ENCODE peak calls at places on chromosome 20, in six cellular contexts. F, W, Y, Z, E and K are unnamed samples.

GRCh38 chr20:57474191-57474590 is 50.7 kb downstream of the CTCFL start:
- DNase-seq in F (no peak), W (no peak), Y (no peak), Z (no peak), E (no peak), K (no peak)

GRCh38 chr20:961768-962167 is 40.3 kb downstream of the RSPO4 start:
- DNase-seq in F (no peak), W (no peak), Y (no peak), Z (no peak), E (no peak), K (no peak)

GRCh38 chr20:37839432-37839827 is 63.5 kb upstream of the VSTM2L start:
- DNase-seq in F (no peak), W (no peak), Y (no peak), Z (no peak), E (no peak), K (no peak)

GRCh38 chr20:44637042-44637441 is 14.5 kb downstream of the ADA start:
- DNase-seq in F (no peak), W (no peak), Y (no peak), Z (no peak), E (no peak), K (no peak)

GRCh38 chr20:21102691-21103311 is 3.4 kb downstream of the LINC00237 start:
- DNase-seq in F (peak; percentile 20), W (no peak), Y (peak; percentile 1), Z (peak; percentile 76), E (no peak), K (no peak)

GRCh38 chr20:1887321-1887720 is 7.9 kb upstream of the SIRPA start:
- DNase-seq in F (no peak), W (no peak), Y (no peak), Z (no peak), E (no peak), K (no peak)

GRCh38 chr20:4811257-4811656 is 89.5 kb downstream of the PRND start:
- DNase-seq in F (no peak), W (no peak), Y (no peak), Z (no peak), E (no peak), K (no peak)

GRCh38 chr20:36399147-36399968 is 93.2 kb downstream of the DLGAP4 start:
- DNase-seq in F (peak; percentile 26), W (peak; percentile 78), Y (peak; percentile 11), Z (peak; percentile 95), E (peak; percentile 32), K (peak; percentile 79)

GRCh38 chr20:31475472-31476312 is 604 bp downstream of the REM1 start:
- DNase-seq in F (no peak), W (no peak), Y (no peak), Z (no peak), E (no peak), K (no peak)

GRCh38 chr20:53829086-53829703 is 235.6 kb upstream of the ZNF217 start:
- DNase-seq in F (peak; percentile 95), W (no peak), Y (peak; percentile 97), Z (no peak), E (no peak), K (peak; percentile 71)

GRCh38 chr20:53154540-53154939 is 182.4 kb downstream of the TSHZ2 start:
- DNase-seq in F (peak; percentile 45), W (no peak), Y (no peak), Z (no peak), E (no peak), K (peak; percentile 6)

GRCh38 chr20:43404880-43405279 is 52.8 kb upstream of the SRSF6 start:
- DNase-seq in F (no peak), W (no peak), Y (no peak), Z (peak; percentile 73), E (no peak), K (peak; percentile 34)

GRCh38 chr20:63980317-63980805 is 571 bp upstream of the PRPF6 start:
- DNase-seq in F (no peak), W (no peak), Y (no peak), Z (no peak), E (no peak), K (no peak)

GRCh38 chr20:53903652-53903987 is 166.8 kb downstream of the BCAS1 start:
- DNase-seq in F (no peak), W (no peak), Y (no peak), Z (no peak), E (no peak), K (no peak)

GRCh38 chr20:62684986-62685385 is 23.6 kb upstream of the NTSR1 start:
- DNase-seq in F (no peak), W (no peak), Y (no peak), Z (no peak), E (no peak), K (no peak)

GRCh38 chr20:23147964-23148720 is 62.0 kb upstream of the CD93 start:
- DNase-seq in F (peak; percentile 98), W (no peak), Y (peak; percentile 90), Z (no peak), E (no peak), K (peak; percentile 57)

GRCh38 chr20:10513931-10514575 is 78.9 kb downstream of the SLX4IP start:
- DNase-seq in F (peak; percentile 40), W (no peak), Y (no peak), Z (no peak), E (no peak), K (no peak)
- H4K91ac ChIP-seq in F (no peak overlapping the region), W (no peak overlapping the region), Y (peak overlapping the region; percentile 68), Z (no peak overlapping the region), E (no peak overlapping the region), K (no peak overlapping the region)

GRCh38 chr20:50931048-50931305 is 260 bp downstream of the ADNP start:
- DNase-seq in F (no peak), W (no peak), Y (no peak), Z (no peak), E (no peak), K (no peak)

GRCh38 chr20:50932016-50932338 is 740 bp upstream of the ADNP start:
- DNase-seq in F (no peak), W (no peak), Y (no peak), Z (no peak), E (no peak), K (no peak)

GRCh38 chr20:50931306-50932015 is at the start of gene ADNP:
- DNase-seq in F (peak; percentile 93), W (peak; percentile 83), Y (peak; percentile 86), Z (peak; percentile 92), E (peak; percentile 97), K (peak; percentile 86)

GRCh38 chr20:50929299-50930138 is 1.7 kb downstream of the ADNP start:
- DNase-seq in F (peak; percentile 96), W (peak; percentile 89), Y (peak; percentile 97), Z (peak; percentile 96), E (peak; percentile 92), K (peak; percentile 92)

DNA sequence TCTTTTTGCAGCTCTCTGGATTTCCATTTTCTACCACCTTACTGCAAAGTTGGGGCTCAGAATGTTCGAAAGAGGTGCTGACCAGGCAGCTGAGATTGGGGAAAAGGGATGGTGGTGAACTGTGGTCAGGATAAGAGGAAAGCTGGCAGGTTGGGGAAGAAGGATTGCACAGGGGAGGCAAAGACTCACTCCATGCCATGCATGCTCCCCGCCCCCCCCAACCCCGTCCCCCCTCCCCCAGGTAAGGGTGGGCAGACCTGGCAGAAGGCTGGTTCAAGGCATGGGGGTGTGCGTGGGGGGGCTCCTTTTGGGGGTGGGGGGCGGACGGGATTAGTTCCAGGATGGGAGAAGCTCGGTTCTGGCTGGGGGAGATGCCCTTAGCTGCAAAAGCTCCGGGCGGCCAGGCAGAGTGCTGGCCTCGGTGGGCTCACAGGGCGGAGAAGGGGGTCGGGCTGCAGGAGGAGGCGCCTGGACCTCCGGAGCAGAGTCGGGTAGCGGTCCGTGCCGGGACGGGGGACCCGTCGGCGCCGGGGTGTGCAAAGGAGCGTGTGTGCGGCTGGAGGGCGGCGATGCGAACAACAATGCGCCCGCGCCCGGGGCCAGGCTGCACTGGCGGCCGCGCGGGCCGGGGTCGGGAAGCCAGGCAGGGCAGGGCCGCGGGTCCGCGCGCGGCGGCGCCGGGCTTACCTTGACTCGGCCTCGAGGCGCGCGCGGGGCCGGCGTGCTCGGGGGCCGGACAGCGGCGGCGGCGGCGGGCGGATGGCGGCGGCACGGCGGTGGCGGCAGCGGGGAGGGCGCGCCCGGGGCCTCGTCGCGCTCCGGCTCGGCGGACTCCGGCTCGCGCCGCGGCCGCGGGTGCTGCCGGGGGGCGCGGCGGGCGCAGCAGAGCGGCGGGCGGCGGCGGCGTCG is 844 bp downstream of the ADNP start:
- DNase-seq in F (no peak), W (no peak), Y (no peak), Z (no peak), E (peak; percentile 24), K (no peak)
- H4K8ac ChIP-seq in F (peak overlapping the region; percentile 97), W (peak overlapping the region; percentile 99), Y (peak overlapping the region; percentile 87), Z (no peak overlapping the region), E (peak overlapping the region; percentile 92), K (peak overlapping the region; percentile 98)

GRCh38 chr20:11219192-11219591 is 545.4 kb upstream of the JAG1 start:
- DNase-seq in F (no peak), W (no peak), Y (no peak), Z (no peak), E (no peak), K (no peak)

GRCh38 chr20:11221046-11221445 is 547.2 kb upstream of the JAG1 start:
- DNase-seq in F (no peak), W (no peak), Y (no peak), Z (no peak), E (no peak), K (no peak)

GRCh38 chr20:11218035-11218680 is 544.4 kb upstream of the JAG1 start:
- DNase-seq in F (no peak), W (no peak), Y (no peak), Z (no peak), E (no peak), K (no peak)

GRCh38 chr20:11217322-11217989 is 543.7 kb upstream of the JAG1 start:
- DNase-seq in F (peak; percentile 65), W (no peak), Y (peak; percentile 42), Z (no peak), E (no peak), K (no peak)

DNA sequence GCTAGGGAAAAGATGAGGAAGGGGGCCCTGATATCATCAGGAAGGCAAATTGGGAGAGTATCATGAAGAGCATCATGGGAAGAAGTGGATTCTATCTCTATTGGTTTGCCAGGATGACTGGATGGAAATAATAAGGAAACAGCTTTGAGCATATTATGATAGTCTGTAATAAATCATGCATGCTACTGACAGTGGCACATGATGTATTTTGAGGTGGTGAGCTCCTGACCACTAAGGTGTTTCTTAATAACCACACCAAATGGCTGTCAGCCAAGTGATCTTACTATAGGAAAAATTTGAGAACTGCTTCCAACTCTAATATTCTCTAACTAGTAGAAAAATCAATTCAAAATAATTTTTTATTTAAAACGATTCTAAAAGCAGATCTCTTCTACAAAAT is 548.4 kb upstream of the JAG1 start:
- DNase-seq in F (no peak), W (no peak), Y (no peak), Z (no peak), E (no peak), K (no peak)
- H4K91ac ChIP-seq in F (no peak overlapping the region), W (no peak overlapping the region), Y (no peak overlapping the region), Z (no peak overlapping the region), E (no peak overlapping the region), K (no peak overlapping the region)

GRCh38 chr20:25306991-25307903 is 59.4 kb downstream of the PYGB start:
- DNase-seq in F (no peak), W (no peak), Y (no peak), Z (no peak), E (no peak), K (no peak)

GRCh38 chr20:25310268-25310920 is 62.5 kb downstream of the PYGB start:
- DNase-seq in F (peak; percentile 97), W (no peak), Y (peak; percentile 96), Z (no peak), E (no peak), K (peak; percentile 69)

GRCh38 chr20:25309395-25310267 is 61.7 kb downstream of the PYGB start:
- DNase-seq in F (peak; percentile 93), W (no peak), Y (peak; percentile 80), Z (no peak), E (no peak), K (peak; percentile 24)

GRCh38 chr20:25308671-25309394 is 60.9 kb downstream of the PYGB start:
- DNase-seq in F (peak; percentile 91), W (no peak), Y (peak; percentile 82), Z (no peak), E (no peak), K (peak; percentile 25)

GRCh38 chr20:25308083-25308491 is 60.2 kb downstream of the PYGB start:
- DNase-seq in F (no peak), W (no peak), Y (no peak), Z (no peak), E (no peak), K (no peak)
- H4K8ac ChIP-seq in F (peak overlapping the region; percentile 52), W (no peak overlapping the region), Y (no peak overlapping the region), Z (no peak overlapping the region), E (no peak overlapping the region), K (no peak overlapping the region)